ENCODE peak calls at places on chromosomes 3 and 15, in six cellular contexts. V is CD8-positive, alpha-beta T cell; K is brain microvascular endothelial cell; P is A549; A is choroid plexus epithelial cell; F is kidney epithelial cell. H is an unnamed sample.

GRCh38 chr15:65804252-65804931 is 12.3 kb upstream of the DENND4A start:
- DNase-seq in V (no peak), K (no peak), P (no peak), A (peak; percentile 92), F (no peak), H (no peak)

GRCh38 chr15:69319384-69320375 is 21.0 kb downstream of the PAQR5 start:
- DNase-seq in V (no peak), K (no peak), P (no peak), A (no peak), F (no peak), H (no peak)

GRCh38 chr3:46947981-46948791 is 28.4 kb downstream of the CCDC12 start:
- DNase-seq in V (peak; percentile 53), K (peak; percentile 69), P (peak; percentile 89), A (peak; percentile 85), F (no peak), H (no peak)

GRCh38 chr3:104396974-104397669 is 969.6 kb upstream of the ALCAM start:
- DNase-seq in V (no peak), K (no peak), P (peak; percentile 26), A (peak; percentile 52), F (no peak), H (no peak)

GRCh38 chr3:196650740-196651311 is 11.3 kb downstream of the NRROS start:
- DNase-seq in V (no peak), K (peak; percentile 97), P (peak; percentile 64), A (peak; percentile 98), F (peak; percentile 92), H (no peak)

GRCh38 chr3:112793311-112794081 is 53.2 kb downstream of the CD200R1L start:
- DNase-seq in V (no peak), K (no peak), P (no peak), A (no peak), F (no peak), H (no peak)

GRCh38 chr3:120561251-120562045 is 34.7 kb upstream of the NDUFB4 start:
- DNase-seq in V (peak; percentile 38), K (peak; percentile 74), P (peak; percentile 71), A (peak; percentile 84), F (no peak), H (no peak)

GRCh38 chr3:18047052-18047451 is 304.6 kb upstream of the TBC1D5 start:
- DNase-seq in V (no peak), K (no peak), P (no peak), A (no peak), F (no peak), H (no peak)

GRCh38 chr3:27591811-27592210 is 107.6 kb upstream of the SLC4A7 start:
- DNase-seq in V (no peak), K (no peak), P (no peak), A (no peak), F (no peak), H (peak; percentile 13)

GRCh38 chr3:143000525-143000924 is 845 bp upstream of the U2SURP start:
- DNase-seq in V (no peak), K (peak; percentile 31), P (no peak), A (peak; percentile 58), F (peak; percentile 62), H (no peak)

GRCh38 chr3:61841111-61841845 is 279.9 kb downstream of the PTPRG start:
- DNase-seq in V (no peak), K (peak; percentile 48), P (no peak), A (peak; percentile 93), F (peak; percentile 42), H (no peak)

GRCh38 chr15:86394866-86395265 is 315.2 kb downstream of the AGBL1 start:
- DNase-seq in V (no peak), K (no peak), P (no peak), A (no peak), F (no peak), H (no peak)

GRCh38 chr3:2589336-2589969 is 490.8 kb downstream of the CNTN4 start:
- DNase-seq in V (no peak), K (no peak), P (no peak), A (no peak), F (no peak), H (no peak)

GRCh38 chr3:86800116-86800515 is 190.8 kb downstream of the VGLL3 start:
- DNase-seq in V (no peak), K (no peak), P (no peak), A (peak; percentile 11), F (no peak), H (no peak)

GRCh38 chr15:70140543-70141375 is 43.0 kb upstream of the TLE3 start:
- DNase-seq in V (no peak), K (peak; percentile 66), P (peak; percentile 74), A (peak; percentile 83), F (no peak), H (peak; percentile 63)

GRCh38 chr15:76682259-76682658 is 222.9 kb downstream of the SCAPER start:
- DNase-seq in V (no peak), K (no peak), P (no peak), A (no peak), F (no peak), H (no peak)

GRCh38 chr3:49255112-49255511 is 21.9 kb downstream of the C3orf62 start:
- DNase-seq in V (no peak), K (no peak), P (no peak), A (peak; percentile 37), F (no peak), H (no peak)

GRCh38 chr3:120157681-120158080 is 63.4 kb upstream of the GSK3B start:
- DNase-seq in V (no peak), K (no peak), P (no peak), A (no peak), F (no peak), H (no peak)

GRCh38 chr3:127214990-127215389 is 22.1 kb downstream of the PRR23E start:
- DNase-seq in V (no peak), K (no peak), P (no peak), A (no peak), F (no peak), H (no peak)

GRCh38 chr3:187677604-187678003 is 7.4 kb upstream of the SST start:
- DNase-seq in V (no peak), K (no peak), P (no peak), A (no peak), F (no peak), H (no peak)

GRCh38 chr15:43928152-43928551 is 101.3 kb downstream of the WDR76 start:
- DNase-seq in V (no peak), K (no peak), P (no peak), A (no peak), F (no peak), H (no peak)

GRCh38 chr3:57110797-57111196 is 50.3 kb downstream of the SPATA12 start:
- DNase-seq in V (no peak), K (no peak), P (no peak), A (no peak), F (no peak), H (no peak)

GRCh38 chr3:121557426-121557934 is 10.3 kb upstream of the ARGFX start:
- DNase-seq in V (no peak), K (no peak), P (no peak), A (no peak), F (no peak), H (no peak)

GRCh38 chr3:187017511-187018230 is 87.3 kb downstream of the ST6GAL1 start:
- DNase-seq in V (no peak), K (no peak), P (no peak), A (no peak), F (peak; percentile 88), H (no peak)

GRCh38 chr3:142029052-142029642 is 120.2 kb downstream of the TFDP2 start:
- DNase-seq in V (no peak), K (no peak), P (no peak), A (no peak), F (no peak), H (peak; percentile 26)

GRCh38 chr3:24680214-24680967 is 185.7 kb upstream of the THRB start:
- DNase-seq in V (no peak), K (peak; percentile 51), P (peak; percentile 58), A (peak; percentile 74), F (no peak), H (peak; percentile 21)

GRCh38 chr15:81295466-81296145 is 28.3 kb downstream of the STARD5 start:
- DNase-seq in V (no peak), K (no peak), P (no peak), A (no peak), F (no peak), H (no peak)

GRCh38 chr3:158768361-158768787 is 33.5 kb upstream of the MFSD1 start:
- DNase-seq in V (no peak), K (peak; percentile 80), P (peak; percentile 62), A (peak; percentile 76), F (peak; percentile 48), H (no peak)
- H3K4me3 ChIP-seq in V (no peak overlapping the region), K (no peak overlapping the region), P (no peak overlapping the region), A (no peak overlapping the region), F (no peak overlapping the region), H (no peak overlapping the region)

GRCh38 chr3:25904248-25904647 is 114.4 kb downstream of the OXSM start:
- DNase-seq in V (no peak), K (no peak), P (no peak), A (no peak), F (no peak), H (no peak)
- TF ChIP-seq CTCF in V (no peak), K (no peak), P (no peak), A (no peak), F (peak; percentile 41), H (no peak)

GRCh38 chr15:31955734-31956133 is 74.6 kb upstream of the CHRNA7 start:
- DNase-seq in V (no peak), K (no peak), P (no peak), A (no peak), F (no peak), H (no peak)

GRCh38 chr15:31953573-31953972 is 76.7 kb upstream of the CHRNA7 start:
- DNase-seq in V (no peak), K (no peak), P (no peak), A (no peak), F (no peak), H (no peak)

GRCh38 chr15:31954364-31954763 is 76.0 kb upstream of the CHRNA7 start:
- DNase-seq in V (no peak), K (no peak), P (no peak), A (no peak), F (no peak), H (no peak)
- H3K4me3 ChIP-seq in V (no peak overlapping the region), K (no peak overlapping the region), P (no peak overlapping the region), A (no peak overlapping the region), F (no peak overlapping the region), H (no peak overlapping the region)

GRCh38 chr3:167870743-167871142 is 135.2 kb downstream of the SERPINI1 start:
- DNase-seq in V (no peak), K (no peak), P (no peak), A (no peak), F (no peak), H (no peak)

GRCh38 chr3:167870201-167870600 is 134.7 kb downstream of the SERPINI1 start:
- DNase-seq in V (no peak), K (no peak), P (no peak), A (no peak), F (no peak), H (no peak)

GRCh38 chr3:167874667-167875372 is 139.3 kb downstream of the SERPINI1 start:
- DNase-seq in V (no peak), K (no peak), P (no peak), A (no peak), F (no peak), H (no peak)

GRCh38 chr3:167872941-167873340 is 137.4 kb downstream of the SERPINI1 start:
- DNase-seq in V (no peak), K (no peak), P (no peak), A (peak; percentile 26), F (no peak), H (no peak)

GRCh38 chr3:167872032-167872431 is 136.5 kb downstream of the SERPINI1 start:
- DNase-seq in V (no peak), K (no peak), P (no peak), A (no peak), F (no peak), H (no peak)
- TF ChIP-seq CTCF in V (no peak), K (no peak), P (no peak), A (no peak), F (no peak), H (no peak)